ENCODE peak calls at places on chromosomes 3 and 15, in four cellular contexts. One of them, this sample, is unnamed.
A peak's percentile ranks its signal among the peaks of the same experiment; 100 is the strongest.

GRCh38 chr15:64521201-64521600 is 60.8 kb downstream of the ZNF609 start:
- DNase-seq in heart right ventricle: no peak
- DNase-seq in heart left ventricle: no peak
- DNase-seq in right atrium auricular region: no peak
- DNase-seq in this sample: no peak

GRCh38 chr15:68676926-68677325 is 98.1 kb downstream of the CORO2B start:
- DNase-seq in heart right ventricle: no peak
- DNase-seq in heart left ventricle: no peak
- DNase-seq in right atrium auricular region: no peak
- DNase-seq in this sample: no peak

GRCh38 chr3:72301779-72302178 is 516.8 kb upstream of the PROK2 start:
- DNase-seq in heart right ventricle: no peak
- DNase-seq in heart left ventricle: no peak
- DNase-seq in right atrium auricular region: no peak
- DNase-seq in this sample: peak; percentile 60

GRCh38 chr3:112327371-112327951 is 5.5 kb upstream of the CD200 start:
- DNase-seq in heart right ventricle: no peak
- DNase-seq in heart left ventricle: peak; percentile 20
- DNase-seq in right atrium auricular region: no peak
- DNase-seq in this sample: no peak

GRCh38 chr3:170092907-170093306 is 55.1 kb downstream of the GPR160 start:
- DNase-seq in heart right ventricle: no peak
- DNase-seq in heart left ventricle: no peak
- DNase-seq in right atrium auricular region: no peak
- DNase-seq in this sample: no peak

GRCh38 chr3:88031543-88032148 is 27.2 kb downstream of the CGGBP1 start:
- DNase-seq in heart right ventricle: no peak
- DNase-seq in heart left ventricle: no peak
- DNase-seq in right atrium auricular region: no peak
- DNase-seq in this sample: no peak

GRCh38 chr3:60633644-60634043 is 617.6 kb downstream of the FHIT start:
- DNase-seq in heart right ventricle: no peak
- DNase-seq in heart left ventricle: no peak
- DNase-seq in right atrium auricular region: no peak
- DNase-seq in this sample: no peak

GRCh38 chr3:26259166-26259565 is 363.4 kb upstream of the LRRC3B start:
- DNase-seq in heart right ventricle: no peak
- DNase-seq in heart left ventricle: no peak
- DNase-seq in right atrium auricular region: no peak
- DNase-seq in this sample: no peak

GRCh38 chr15:87781959-87782625 is 474.4 kb downstream of the NTRK3 start:
- DNase-seq in heart right ventricle: no peak
- DNase-seq in heart left ventricle: no peak
- DNase-seq in right atrium auricular region: no peak
- DNase-seq in this sample: no peak

GRCh38 chr3:99842826-99843589 is 25.3 kb downstream of the CMSS1 start:
- DNase-seq in heart right ventricle: no peak
- DNase-seq in heart left ventricle: no peak
- DNase-seq in right atrium auricular region: no peak
- DNase-seq in this sample: no peak

GRCh38 chr3:17195192-17195611 is 310.4 kb downstream of the PLCL2 start:
- DNase-seq in heart right ventricle: no peak
- DNase-seq in heart left ventricle: no peak
- DNase-seq in right atrium auricular region: no peak
- DNase-seq in this sample: no peak

GRCh38 chr3:31670722-31671121 is 138.0 kb downstream of the STT3B start:
- DNase-seq in heart right ventricle: no peak
- DNase-seq in heart left ventricle: no peak
- DNase-seq in right atrium auricular region: no peak
- DNase-seq in this sample: no peak

GRCh38 chr3:174891524-174892203 is 32.5 kb downstream of the NAALADL2 start:
- DNase-seq in heart right ventricle: no peak
- DNase-seq in heart left ventricle: no peak
- DNase-seq in right atrium auricular region: no peak
- DNase-seq in this sample: no peak

GRCh38 chr3:110138966-110139555 is 801.7 kb upstream of the DPPA4 start:
- DNase-seq in heart right ventricle: no peak
- DNase-seq in heart left ventricle: no peak
- DNase-seq in right atrium auricular region: no peak
- DNase-seq in this sample: no peak

GRCh38 chr3:129352045-129352444 is 73.4 kb downstream of the HMCES start:
- DNase-seq in heart right ventricle: no peak
- DNase-seq in heart left ventricle: no peak
- DNase-seq in right atrium auricular region: no peak
- DNase-seq in this sample: no peak

GRCh38 chr3:49158108-49158709 is 7.9 kb downstream of the CCDC71 start:
- DNase-seq in heart right ventricle: no peak
- DNase-seq in heart left ventricle: no peak
- DNase-seq in right atrium auricular region: no peak
- DNase-seq in this sample: peak; percentile 50

GRCh38 chr15:32105258-32106248 is 75.2 kb downstream of the CHRNA7 start:
- DNase-seq in heart right ventricle: peak; percentile 64
- DNase-seq in heart left ventricle: peak; percentile 30
- DNase-seq in right atrium auricular region: no peak
- DNase-seq in this sample: no peak

GRCh38 chr3:169286214-169286613 is 377.3 kb downstream of the MECOM start:
- DNase-seq in heart right ventricle: no peak
- DNase-seq in heart left ventricle: no peak
- DNase-seq in right atrium auricular region: no peak
- DNase-seq in this sample: no peak

GRCh38 chr3:156820687-156821070 is 5.5 kb upstream of the LEKR1 start:
- DNase-seq in heart right ventricle: no peak
- DNase-seq in heart left ventricle: no peak
- DNase-seq in right atrium auricular region: no peak
- DNase-seq in this sample: no peak
- H3K4me1 ChIP-seq in heart right ventricle: peaks cover 2% of the 10 kb centered on the region
- H3K4me1 ChIP-seq in heart left ventricle: peaks cover 20% of the 10 kb centered on the region
- H3K4me1 ChIP-seq in right atrium auricular region: no peaks in the 10 kb centered on the region
- H3K4me1 ChIP-seq in this sample: peaks cover 12% of the 10 kb centered on the region

DNA sequence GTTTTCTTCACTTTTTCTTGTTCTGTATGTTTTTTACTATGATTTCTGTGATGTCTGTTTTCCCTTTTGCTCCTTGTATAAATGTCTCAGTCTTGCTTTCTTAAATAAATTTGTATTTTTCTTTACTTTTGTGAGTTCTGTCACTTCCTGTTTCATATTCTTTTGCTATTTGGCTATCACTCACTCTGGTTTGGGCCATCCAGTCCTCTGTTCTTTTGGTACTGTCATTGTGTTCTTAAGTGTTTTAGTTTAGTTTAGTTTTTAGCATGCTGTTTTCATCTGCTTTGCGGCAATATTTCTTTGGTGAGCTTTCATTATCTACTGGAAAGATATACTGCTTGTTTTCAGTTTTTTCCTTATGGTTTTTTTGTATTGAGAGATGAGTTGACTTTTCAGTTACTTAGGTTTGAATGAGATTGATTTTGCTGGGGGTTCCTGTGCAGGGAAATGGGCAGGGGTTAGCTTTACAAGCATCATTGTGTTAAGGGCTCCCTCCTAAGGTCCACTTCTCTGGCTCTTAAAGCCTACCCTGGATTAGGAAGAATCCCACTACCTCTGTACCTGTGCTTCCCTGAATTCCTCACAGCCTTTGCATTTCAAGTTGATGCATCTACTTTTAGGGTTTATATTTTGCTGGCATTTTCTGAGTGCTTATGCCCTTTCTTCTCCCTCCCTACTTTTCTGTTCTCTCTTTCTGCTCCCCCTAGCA is 35.1 kb downstream of the PDCD6IP start:
- DNase-seq in heart right ventricle: no peak
- DNase-seq in heart left ventricle: no peak
- DNase-seq in right atrium auricular region: no peak
- DNase-seq in this sample: no peak
- TF ChIP-seq CTCF in heart right ventricle: no peak
- TF ChIP-seq CTCF in heart left ventricle: no peak
- TF ChIP-seq CTCF in right atrium auricular region: no peak
- TF ChIP-seq CTCF in this sample: no peak

GRCh38 chr15:89669309-89669865 is 9.8 kb downstream of the PLIN1 start:
- DNase-seq in heart right ventricle: no peak
- DNase-seq in heart left ventricle: no peak
- DNase-seq in right atrium auricular region: no peak
- DNase-seq in this sample: peak; percentile 48
- H3K4me1 ChIP-seq in heart right ventricle: peaks cover 10% of the 10 kb centered on the region
- H3K4me1 ChIP-seq in heart left ventricle: peaks cover 15% of the 10 kb centered on the region
- H3K4me1 ChIP-seq in right atrium auricular region: no peaks in the 10 kb centered on the region
- H3K4me1 ChIP-seq in this sample: no peaks in the 10 kb centered on the region

GRCh38 chr3:103295974-103296570 is 861.3 kb downstream of the ZPLD1 start:
- DNase-seq in heart right ventricle: no peak
- DNase-seq in heart left ventricle: no peak
- DNase-seq in right atrium auricular region: no peak
- DNase-seq in this sample: no peak
- TF ChIP-seq CTCF in heart right ventricle: no peak
- TF ChIP-seq CTCF in heart left ventricle: peak; percentile 29
- TF ChIP-seq CTCF in right atrium auricular region: peak; percentile 24
- TF ChIP-seq CTCF in this sample: no peak

DNA sequence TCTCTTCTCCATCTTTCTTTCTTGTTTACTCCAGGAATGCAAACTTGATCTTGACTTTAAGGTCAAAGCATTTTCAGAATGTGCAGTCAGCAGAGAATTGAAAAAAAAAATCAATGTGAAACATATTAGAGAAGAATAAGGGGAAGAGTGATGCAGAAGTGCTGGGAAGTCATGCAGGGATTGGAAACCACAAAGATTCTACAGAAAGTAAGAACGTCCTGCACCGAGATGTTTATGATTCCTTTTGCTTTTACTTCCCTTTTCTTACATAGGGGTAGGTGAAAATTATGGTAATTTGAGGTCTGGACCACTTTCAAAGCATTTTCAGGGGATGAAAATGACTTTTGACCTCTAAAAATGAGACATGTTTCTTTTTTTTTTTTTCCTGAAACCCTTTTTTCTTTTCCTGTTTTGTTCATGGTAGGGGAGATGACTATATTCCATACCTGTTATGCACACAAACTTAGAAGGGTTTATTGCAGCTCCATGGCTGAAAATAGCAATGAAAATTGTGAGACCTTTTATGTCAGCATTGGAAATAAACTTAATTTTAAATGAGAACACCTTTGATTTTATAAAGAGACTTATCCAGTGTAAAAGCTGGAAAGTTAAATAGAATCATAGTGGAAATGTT is 623.5 kb upstream of the TBL1XR1 start:
- DNase-seq in heart right ventricle: no peak
- DNase-seq in heart left ventricle: no peak
- DNase-seq in right atrium auricular region: no peak
- DNase-seq in this sample: no peak
- H3K4me1 ChIP-seq in heart right ventricle: peaks cover 38% of the 10 kb centered on the region
- H3K4me1 ChIP-seq in heart left ventricle: peaks cover 49% of the 10 kb centered on the region
- H3K4me1 ChIP-seq in right atrium auricular region: no peaks in the 10 kb centered on the region
- H3K4me1 ChIP-seq in this sample: peaks cover 27% of the 10 kb centered on the region

GRCh38 chr15:80836991-80837390 is 57.8 kb downstream of the CEMIP start:
- DNase-seq in heart right ventricle: no peak
- DNase-seq in heart left ventricle: no peak
- DNase-seq in right atrium auricular region: no peak
- DNase-seq in this sample: no peak

GRCh38 chr15:80836223-80836622 is 57.1 kb downstream of the CEMIP start:
- DNase-seq in heart right ventricle: no peak
- DNase-seq in heart left ventricle: no peak
- DNase-seq in right atrium auricular region: no peak
- DNase-seq in this sample: no peak

GRCh38 chr15:80834402-80834801 is 55.2 kb downstream of the CEMIP start:
- DNase-seq in heart right ventricle: no peak
- DNase-seq in heart left ventricle: no peak
- DNase-seq in right atrium auricular region: no peak
- DNase-seq in this sample: no peak

GRCh38 chr15:80834906-80835305 is 55.7 kb downstream of the CEMIP start:
- DNase-seq in heart right ventricle: no peak
- DNase-seq in heart left ventricle: no peak
- DNase-seq in right atrium auricular region: no peak
- DNase-seq in this sample: no peak

GRCh38 chr15:80835338-80835737 is 56.2 kb downstream of the CEMIP start:
- DNase-seq in heart right ventricle: no peak
- DNase-seq in heart left ventricle: no peak
- DNase-seq in right atrium auricular region: no peak
- DNase-seq in this sample: no peak
- TF ChIP-seq CTCF in heart right ventricle: no peak
- TF ChIP-seq CTCF in heart left ventricle: no peak
- TF ChIP-seq CTCF in right atrium auricular region: no peak
- TF ChIP-seq CTCF in this sample: no peak

GRCh38 chr15:40325700-40326099 is 2.2 kb downstream of the INAFM2 start:
- DNase-seq in heart right ventricle: no peak
- DNase-seq in heart left ventricle: no peak
- DNase-seq in right atrium auricular region: no peak
- DNase-seq in this sample: no peak

GRCh38 chr15:40323239-40323952 is at the start of gene INAFM2:
- DNase-seq in heart right ventricle: peak; percentile 94
- DNase-seq in heart left ventricle: peak; percentile 93
- DNase-seq in right atrium auricular region: peak; percentile 87
- DNase-seq in this sample: peak; percentile 93

GRCh38 chr15:40322531-40323238 is 807 bp upstream of the INAFM2 start:
- DNase-seq in heart right ventricle: no peak
- DNase-seq in heart left ventricle: no peak
- DNase-seq in right atrium auricular region: no peak
- DNase-seq in this sample: peak; percentile 18

GRCh38 chr15:40325188-40325587 is 1.7 kb downstream of the INAFM2 start:
- DNase-seq in heart right ventricle: no peak
- DNase-seq in heart left ventricle: no peak
- DNase-seq in right atrium auricular region: no peak
- DNase-seq in this sample: no peak

GRCh38 chr15:40323953-40324937 is 753 bp downstream of the INAFM2 start:
- DNase-seq in heart right ventricle: peak; percentile 52
- DNase-seq in heart left ventricle: no peak
- DNase-seq in right atrium auricular region: no peak
- DNase-seq in this sample: peak; percentile 89
- H3K4me1 ChIP-seq in heart right ventricle: peaks cover 46% of the 10 kb centered on the region
- H3K4me1 ChIP-seq in heart left ventricle: peaks cover 67% of the 10 kb centered on the region
- H3K4me1 ChIP-seq in right atrium auricular region: no peaks in the 10 kb centered on the region
- H3K4me1 ChIP-seq in this sample: peaks cover 29% of the 10 kb centered on the region

GRCh38 chr3:58434990-58435389 is 1.4 kb upstream of the PDHB start:
- DNase-seq in heart right ventricle: no peak
- DNase-seq in heart left ventricle: no peak
- DNase-seq in right atrium auricular region: no peak
- DNase-seq in this sample: no peak
- TF ChIP-seq CTCF in heart right ventricle: no peak
- TF ChIP-seq CTCF in heart left ventricle: no peak
- TF ChIP-seq CTCF in right atrium auricular region: no peak
- TF ChIP-seq CTCF in this sample: no peak

This sample was measured in upper lobe of left lung.